ENCODE peak calls at places on chromosomes 3 and 15, in four cellular contexts. V is heart left ventricle, T is endodermal cell, E is stomach. D is an unnamed sample. For H3K27me3, the result is how much of the 10 kb centered on the place peaks cover.

GRCh38 chr3:141399200-141399599 is 30.9 kb downstream of the ZBTB38 start:
- DNase-seq in E (no peak), V (no peak), T (peak), D (peak)

GRCh38 chr3:63867225-63867624 is 3.6 kb downstream of the ATXN7 start:
- DNase-seq in E (no peak), V (no peak), T (no peak), D (no peak)

GRCh38 chr3:25821746-25822573 is 32.1 kb downstream of the OXSM start:
- DNase-seq in E (no peak), V (no peak), T (no peak), D (no peak)

GRCh38 chr3:18234717-18235335 is 190.3 kb downstream of the SATB1 start:
- DNase-seq in T (no peak), V (no peak), E (no peak), D (no peak)

GRCh38 chr15:51263726-51264125 is 74.7 kb downstream of the CYP19A1 start:
- DNase-seq in E (no peak), V (no peak), T (no peak), D (no peak)

GRCh38 chr15:38564557-38565286 is at the start of gene RASGRP1:
- DNase-seq in E (peak), T (peak), V (peak), D (peak)

GRCh38 chr3:30370681-30371271 is 235.6 kb upstream of the TGFBR2 start:
- DNase-seq in T (no peak), V (no peak), E (no peak), D (no peak)

GRCh38 chr15:44532689-44533088 is 4.3 kb upstream of the EIF3J start:
- DNase-seq in V (no peak), T (no peak), E (no peak), D (no peak)

GRCh38 chr15:59138243-59138642 is 33.3 kb downstream of the CCNB2 start:
- DNase-seq in E (peak), V (no peak), T (peak), D (peak)

GRCh38 chr15:33243393-33243792 is 48.9 kb upstream of the FMN1 start:
- DNase-seq in T (no peak), V (no peak), E (no peak), D (no peak)

GRCh38 chr3:115087512-115087911 is 59.6 kb downstream of the ZBTB20 start:
- DNase-seq in V (no peak), T (no peak), E (no peak), D (no peak)

GRCh38 chr3:125220681-125221429 is 8.3 kb upstream of the SLC12A8 start:
- DNase-seq in E (no peak), T (peak), V (no peak), D (no peak)

GRCh38 chr15:25241241-25241801 is 197.5 kb downstream of the UBE3A start:
- DNase-seq in V (peak), E (no peak), T (no peak), D (no peak)

GRCh38 chr15:89654311-89654761 is 931 bp downstream of the KIF7 start:
- DNase-seq in V (no peak), E (no peak), T (peak), D (no peak)

GRCh38 chr15:31106495-31107300 is 5.2 kb upstream of the TRPM1 start:
- DNase-seq in T (no peak), E (no peak), V (no peak), D (no peak)

GRCh38 chr3:125310623-125311076 is 64.5 kb downstream of the ZNF148 start:
- DNase-seq in T (no peak), E (no peak), V (no peak), D (peak)

GRCh38 chr3:8619548-8619947 is 25.1 kb downstream of the SSUH2 start:
- DNase-seq in T (no peak), E (no peak), V (no peak), D (no peak)

GRCh38 chr3:46300461-46300789 is 53.5 kb upstream of the CCR2 start:
- DNase-seq in V (no peak), T (no peak), E (no peak), D (no peak)

GRCh38 chr3:186523434-186523833 is 20.7 kb downstream of the CRYGS start:
- DNase-seq in E (no peak), T (no peak), V (no peak), D (no peak)

GRCh38 chr15:96347181-96348111 is 16.9 kb downstream of the NR2F2 start:
- DNase-seq in E (no peak), V (peak), T (peak), D (peak)
- H3K27me3 ChIP-seq in E (under half), V (under half), T (half or more), D (under half)

DNA sequence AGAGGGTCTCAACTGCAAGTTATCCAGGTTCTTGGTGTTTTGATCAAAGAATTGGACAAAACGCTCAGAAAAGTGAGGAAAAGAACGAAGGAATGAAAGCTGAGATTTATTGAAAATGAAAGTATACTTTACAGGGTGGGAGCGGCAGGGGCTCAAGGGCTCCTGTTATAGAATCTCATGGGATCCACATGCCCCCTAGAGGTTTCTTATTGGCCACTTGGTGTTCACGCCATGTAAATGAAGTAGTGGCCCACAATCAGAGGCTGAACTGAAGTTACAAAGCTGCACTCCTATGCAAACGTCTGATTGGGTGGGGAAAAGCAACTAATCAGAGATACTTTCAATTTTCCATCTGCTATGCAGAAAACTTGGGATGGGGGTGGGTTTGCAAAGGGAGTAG is 216.7 kb downstream of the PTPRG start:
- DNase-seq in E (no peak), V (no peak), T (peak), D (no peak)
- TF ChIP-seq CTCF in E (no peak), V (no peak), T (peak), D (no peak)

GRCh38 chr15:63420333-63420741 is 38.7 kb upstream of the CA12 start:
- DNase-seq in E (no peak), V (no peak), T (no peak), D (no peak)
- H3K27ac ChIP-seq in E (no peak), V (no peak), T (no peak), D (peak)

GRCh38 chr3:10722921-10723320 is 93.1 kb upstream of the SLC6A11 start:
- DNase-seq in T (no peak), E (no peak), V (no peak), D (no peak)

GRCh38 chr3:10726787-10727186 is 89.2 kb upstream of the SLC6A11 start:
- DNase-seq in E (no peak), T (peak), V (no peak), D (no peak)

GRCh38 chr3:10725846-10726245 is 90.2 kb upstream of the SLC6A11 start:
- DNase-seq in E (no peak), T (peak), V (no peak), D (no peak)

GRCh38 chr3:10723991-10724390 is 92.0 kb upstream of the SLC6A11 start:
- DNase-seq in E (no peak), T (peak), V (no peak), D (no peak)

DNA sequence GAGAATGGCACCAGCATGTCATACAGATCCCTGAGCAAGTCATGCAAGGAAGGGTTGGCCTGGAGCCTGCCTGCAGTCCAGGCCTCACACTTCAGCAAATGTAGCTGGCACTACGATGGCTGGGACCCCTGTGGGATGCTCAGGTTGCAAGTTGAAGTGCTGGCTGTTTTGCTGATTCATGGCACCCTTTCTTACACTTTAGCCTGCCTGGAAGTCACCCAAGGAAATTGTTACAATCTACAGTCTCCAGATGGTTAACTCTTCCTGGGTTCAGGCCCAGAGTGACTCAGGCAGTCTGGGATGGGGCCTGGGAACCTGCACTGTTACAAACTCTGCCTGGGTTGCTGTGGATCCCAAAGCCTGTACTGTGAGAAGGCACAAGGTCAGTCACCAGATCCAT is 91.0 kb upstream of the SLC6A11 start:
- DNase-seq in T (peak), E (no peak), V (no peak), D (no peak)
- H3K27me3 ChIP-seq in T (under half), E (under half), V (under half), D (under half)

DNA sequence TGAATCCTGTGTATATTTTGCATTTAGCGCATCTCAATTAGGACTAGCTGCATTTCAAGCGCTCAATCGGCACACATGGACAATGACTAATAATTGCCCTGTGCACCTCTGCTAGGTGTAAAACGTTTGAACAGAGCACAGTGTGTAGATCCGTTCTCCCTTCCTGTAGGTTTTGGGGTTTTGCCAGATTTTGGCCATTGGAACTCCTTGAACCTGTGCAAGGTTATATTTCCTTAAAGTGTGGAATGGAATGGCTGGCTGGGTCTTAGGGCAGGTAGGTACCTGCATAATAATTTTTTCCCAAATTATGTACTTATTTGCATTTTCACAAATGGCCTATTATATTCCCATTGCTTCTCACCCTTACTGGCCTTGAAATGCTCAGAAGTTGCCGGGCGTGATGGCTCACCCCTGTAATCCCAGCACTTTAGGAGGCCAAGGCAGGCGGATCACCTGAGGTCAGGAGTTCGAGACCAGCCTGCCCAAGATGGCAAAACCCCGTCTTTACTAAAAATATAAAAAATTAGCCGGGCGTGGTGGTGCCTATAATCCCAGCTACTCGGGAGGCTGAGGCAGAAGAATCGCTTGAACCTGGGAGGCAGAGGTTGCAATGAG is 774 bp downstream of the RNU5B-1 start:
- DNase-seq in V (no peak), T (no peak), E (no peak), D (no peak)
- TF ChIP-seq CTCF in V (no peak), T (no peak), E (no peak), D (no peak)